ENCODE peak calls at places on chromosomes 16 and 17, in ten cellular contexts. T is NT2/D1; E is stimulated activated CD4-positive, alpha-beta T cell treated with anti-CD3 and anti-CD28 coated beads, Interleukin-15, amount 100 ng/mL, for 24 hours; W is astrocyte of the cerebellum; L is H7; Q is lower lobe of right lung; V is NCI-H2081; O is T-helper 2 cell; M is CMK; U is T-helper 1 cell. C is an unnamed sample.

GRCh38 chr17:13362341-13363122 is 239.2 kb downstream of the HS3ST3A1 start:
- DNase-seq in T (no peak), E (no peak), W (no peak), L (no peak), Q (no peak), V (no peak), O (no peak), M (no peak), U (no peak), C (no peak)

GRCh38 chr16:83402969-83403368 is 404.8 kb upstream of the HSBP1 start:
- DNase-seq in T (no peak), E (no peak), W (peak; percentile 8), L (no peak), Q (no peak), V (peak; percentile 17), O (no peak), M (no peak), U (no peak), C (no peak)

GRCh38 chr17:32998111-32998892 is 6.7 kb downstream of the SPACA3 start:
- DNase-seq in T (peak; percentile 36), E (peak; percentile 82), W (peak; percentile 32), L (peak; percentile 87), Q (peak; percentile 80), V (peak; percentile 25), O (peak; percentile 49), M (peak; percentile 57), U (peak; percentile 39), C (peak; percentile 80)

GRCh38 chr16:84332975-84333684 is 35.2 kb upstream of the ATP2C2 start:
- DNase-seq in T (no peak), E (no peak), W (no peak), L (peak; percentile 62), Q (peak; percentile 82), V (no peak), O (no peak), M (no peak), U (no peak), C (no peak)

GRCh38 chr16:31699601-31700000 is 171.9 kb downstream of the AHSP start:
- DNase-seq in T (no peak), E (no peak), W (no peak), L (no peak), Q (no peak), V (no peak), O (no peak), M (no peak), U (no peak), C (no peak)

GRCh38 chr17:64282753-64283080 is 19.7 kb upstream of the TEX2 start:
- DNase-seq in T (no peak), E (no peak), W (no peak), L (no peak), Q (no peak), V (no peak), O (no peak), M (no peak), U (no peak), C (no peak)

GRCh38 chr16:73350707-73351452 is 303.0 kb upstream of the ZFHX3 start:
- DNase-seq in T (no peak), E (no peak), W (no peak), L (no peak), Q (no peak), V (no peak), O (no peak), M (no peak), U (no peak), C (no peak)

GRCh38 chr16:29915590-29916247 is 10.3 kb downstream of the KCTD13 start:
- DNase-seq in T (no peak), E (no peak), W (no peak), L (no peak), Q (no peak), V (no peak), O (no peak), M (no peak), U (no peak), C (no peak)

GRCh38 chr16:78199325-78200022 is 100.0 kb downstream of the WWOX start:
- DNase-seq in T (no peak), E (no peak), W (no peak), L (no peak), Q (no peak), V (no peak), O (no peak), M (no peak), U (no peak), C (no peak)

GRCh38 chr16:68084504-68085258 is 489 bp upstream of the NFATC3 start:
- DNase-seq in T (peak; percentile 81), E (peak; percentile 94), W (no peak), L (peak; percentile 88), Q (peak; percentile 95), V (peak; percentile 89), O (peak; percentile 64), M (peak; percentile 95), U (peak; percentile 94), C (peak; percentile 94)

GRCh38 chr17:65366102-65366844 is 195.2 kb downstream of the AXIN2 start:
- DNase-seq in T (no peak), E (peak; percentile 87), W (no peak), L (no peak), Q (no peak), V (no peak), O (no peak), M (no peak), U (no peak), C (no peak)

GRCh38 chr17:83183951-83184506 is 104.6 kb downstream of the METRNL start:
- DNase-seq in T (no peak), E (no peak), W (no peak), L (no peak), Q (no peak), V (no peak), O (no peak), M (no peak), U (no peak), C (peak; percentile 55)

GRCh38 chr17:43768382-43768781 is 9.8 kb upstream of the SOST start:
- DNase-seq in T (no peak), E (no peak), W (no peak), L (no peak), Q (peak; percentile 81), V (no peak), O (no peak), M (no peak), U (no peak), C (no peak)

GRCh38 chr17:9307313-9307998 is 268.2 kb downstream of the STX8 start:
- DNase-seq in T (no peak), E (no peak), W (no peak), L (no peak), Q (no peak), V (no peak), O (no peak), M (no peak), U (no peak), C (no peak)

GRCh38 chr17:82302498-82302963 is 14.9 kb downstream of the CD7 start:
- DNase-seq in T (no peak), E (no peak), W (no peak), L (no peak), Q (no peak), V (no peak), O (no peak), M (no peak), U (no peak), C (no peak)

GRCh38 chr17:75808905-75809621 is 24.5 kb downstream of the UNK start:
- DNase-seq in T (no peak), E (no peak), W (peak; percentile 89), L (peak; percentile 30), Q (peak; percentile 41), V (no peak), O (no peak), M (no peak), U (no peak), C (peak; percentile 87)

GRCh38 chr16:74466872-74467271 is 45.6 kb upstream of the CLEC18B start:
- DNase-seq in T (no peak), E (no peak), W (no peak), L (no peak), Q (no peak), V (no peak), O (no peak), M (no peak), U (peak; percentile 71), C (no peak)

GRCh38 chr16:3282103-3282746 is 1.1 kb upstream of the ZNF263 start:
- DNase-seq in T (no peak), E (no peak), W (no peak), L (no peak), Q (no peak), V (peak; percentile 77), O (no peak), M (no peak), U (no peak), C (peak; percentile 63)

GRCh38 chr16:89060207-89060794 is 33.4 kb upstream of the ACSF3 start:
- DNase-seq in T (no peak), E (no peak), W (no peak), L (no peak), Q (no peak), V (no peak), O (no peak), M (no peak), U (no peak), C (no peak)

GRCh38 chr16:56075732-56076131 is 115.6 kb upstream of the GNAO1 start:
- DNase-seq in T (no peak), E (no peak), W (no peak), L (peak; percentile 14), Q (no peak), V (no peak), O (no peak), M (no peak), U (no peak), C (no peak)

GRCh38 chr17:42453544-42453943 is 5.1 kb upstream of the ATP6V0A1 start:
- DNase-seq in T (no peak), E (no peak), W (no peak), L (no peak), Q (no peak), V (no peak), O (no peak), M (no peak), U (no peak), C (no peak)

GRCh38 chr17:68981288-68981687 is 26.1 kb upstream of the ABCA8 start:
- DNase-seq in T (no peak), E (no peak), W (peak; percentile 75), L (no peak), Q (no peak), V (no peak), O (no peak), M (peak; percentile 9), U (no peak), C (peak; percentile 72)

GRCh38 chr16:709651-710499 is 4.3 kb upstream of the FBXL16 start:
- DNase-seq in T (peak; percentile 80), E (no peak), W (no peak), L (peak; percentile 93), Q (no peak), V (peak; percentile 81), O (no peak), M (no peak), U (no peak), C (no peak)

GRCh38 chr17:78258323-78259229 is 27.1 kb downstream of the TMEM235 start:
- DNase-seq in T (no peak), E (peak; percentile 85), W (no peak), L (peak; percentile 72), Q (peak; percentile 86), V (peak; percentile 81), O (no peak), M (peak; percentile 89), U (peak; percentile 91), C (no peak)

GRCh38 chr17:82023447-82024241 is 539 bp downstream of the LRRC45 start:
- DNase-seq in T (no peak), E (peak; percentile 52), W (no peak), L (peak; percentile 84), Q (no peak), V (peak; percentile 62), O (no peak), M (no peak), U (peak; percentile 25), C (no peak)

GRCh38 chr17:3610523-3610922 is 1.3 kb upstream of the TRPV1 start:
- DNase-seq in T (no peak), E (no peak), W (no peak), L (no peak), Q (no peak), V (no peak), O (no peak), M (no peak), U (no peak), C (no peak)

GRCh38 chr17:17940451-17940911 is 31.7 kb downstream of the TOM1L2 start:
- DNase-seq in T (no peak), E (no peak), W (peak; percentile 64), L (no peak), Q (no peak), V (peak; percentile 11), O (no peak), M (no peak), U (no peak), C (no peak)

GRCh38 chr16:86251682-86252081 is 258.6 kb upstream of the FOXF1 start:
- DNase-seq in T (no peak), E (no peak), W (no peak), L (no peak), Q (no peak), V (no peak), O (no peak), M (no peak), U (no peak), C (peak; percentile 11)